ENCODE peak calls at places on chromosomes 5 and 9, in six cellular contexts. One of them, this sample, is unnamed.

GRCh38 chr9:127828262-127829031 is 25.8 kb downstream of the FPGS start:
- DNase-seq in GM12878: no peak
- DNase-seq in K562: peak
- DNase-seq in HepG2: peak
- DNase-seq in HCT116: peak
- DNase-seq in WTC11: peak
- DNase-seq in this sample: peak

GRCh38 chr5:159330131-159330530 is at the start of gene IL12B:
- DNase-seq in GM12878: no peak
- DNase-seq in K562: no peak
- DNase-seq in HepG2: no peak
- DNase-seq in HCT116: no peak
- DNase-seq in WTC11: no peak
- DNase-seq in this sample: no peak

GRCh38 chr9:97623946-97624345 is 9.2 kb downstream of the TSTD2 start:
- DNase-seq in HCT116: no peak
- DNase-seq in K562: no peak
- DNase-seq in HepG2: no peak
- DNase-seq in GM12878: no peak
- DNase-seq in WTC11: no peak
- DNase-seq in this sample: no peak

GRCh38 chr9:19985081-19985480 is 196.2 kb upstream of the SLC24A2 start:
- DNase-seq in HCT116: no peak
- DNase-seq in HepG2: no peak
- DNase-seq in K562: no peak
- DNase-seq in GM12878: no peak
- DNase-seq in WTC11: no peak
- DNase-seq in this sample: no peak

GRCh38 chr5:27855491-27855890 is 817.1 kb upstream of the CDH9 start:
- DNase-seq in HepG2: no peak
- DNase-seq in HCT116: no peak
- DNase-seq in GM12878: no peak
- DNase-seq in K562: no peak
- DNase-seq in WTC11: no peak
- DNase-seq in this sample: no peak

GRCh38 chr9:82271099-82271498 is 282.5 kb downstream of the SPATA31D1 start:
- DNase-seq in GM12878: no peak
- DNase-seq in WTC11: no peak
- DNase-seq in K562: no peak
- DNase-seq in HepG2: no peak
- DNase-seq in HCT116: no peak
- DNase-seq in this sample: no peak

GRCh38 chr9:117718085-117718484 is 13.9 kb downstream of the TLR4 start:
- DNase-seq in K562: no peak
- DNase-seq in HepG2: no peak
- DNase-seq in WTC11: no peak
- DNase-seq in HCT116: no peak
- DNase-seq in GM12878: peak
- DNase-seq in this sample: no peak

GRCh38 chr5:178389031-178389729 is 156.6 kb upstream of the PHYKPL start:
- DNase-seq in GM12878: no peak
- DNase-seq in HepG2: no peak
- DNase-seq in K562: no peak
- DNase-seq in WTC11: no peak
- DNase-seq in HCT116: no peak
- DNase-seq in this sample: no peak

GRCh38 chr5:40481226-40481625 is 198.5 kb upstream of the PTGER4 start:
- DNase-seq in HCT116: no peak
- DNase-seq in HepG2: no peak
- DNase-seq in GM12878: no peak
- DNase-seq in WTC11: no peak
- DNase-seq in K562: no peak
- DNase-seq in this sample: no peak

GRCh38 chr5:126129431-126129830 is 293.8 kb upstream of the GRAMD2B start:
- DNase-seq in HepG2: no peak
- DNase-seq in GM12878: no peak
- DNase-seq in HCT116: no peak
- DNase-seq in WTC11: no peak
- DNase-seq in K562: no peak
- DNase-seq in this sample: no peak

GRCh38 chr5:74895906-74896305 is 29.7 kb upstream of the FAM169A start:
- DNase-seq in HCT116: no peak
- DNase-seq in HepG2: no peak
- DNase-seq in GM12878: no peak
- DNase-seq in K562: no peak
- DNase-seq in WTC11: no peak
- DNase-seq in this sample: no peak

GRCh38 chr5:124847907-124848306 is 101.5 kb upstream of the ZNF608 start:
- DNase-seq in HepG2: no peak
- DNase-seq in WTC11: no peak
- DNase-seq in GM12878: no peak
- DNase-seq in K562: no peak
- DNase-seq in HCT116: no peak
- DNase-seq in this sample: no peak

GRCh38 chr5:119368238-119368630 is 12.4 kb downstream of the TNFAIP8 start:
- DNase-seq in WTC11: no peak
- DNase-seq in HCT116: no peak
- DNase-seq in GM12878: peak
- DNase-seq in K562: no peak
- DNase-seq in HepG2: no peak
- DNase-seq in this sample: no peak

GRCh38 chr5:73214921-73215490 is 42.0 kb downstream of the TMEM174 start:
- DNase-seq in HCT116: no peak
- DNase-seq in GM12878: no peak
- DNase-seq in HepG2: no peak
- DNase-seq in K562: no peak
- DNase-seq in WTC11: no peak
- DNase-seq in this sample: peak

GRCh38 chr9:134283111-134283515 is 43.1 kb upstream of the RXRA start:
- DNase-seq in HepG2: no peak
- DNase-seq in HCT116: no peak
- DNase-seq in GM12878: no peak
- DNase-seq in WTC11: no peak
- DNase-seq in K562: no peak
- DNase-seq in this sample: no peak

GRCh38 chr9:22446950-22447606 is 454 bp downstream of the DMRTA1 start:
- DNase-seq in K562: no peak
- DNase-seq in WTC11: peak
- DNase-seq in GM12878: no peak
- DNase-seq in HCT116: no peak
- DNase-seq in HepG2: no peak
- DNase-seq in this sample: peak

GRCh38 chr9:71762900-71763653 is 5.2 kb downstream of the CEMIP2 start:
- DNase-seq in WTC11: no peak
- DNase-seq in HCT116: no peak
- DNase-seq in K562: no peak
- DNase-seq in HepG2: peak
- DNase-seq in GM12878: no peak
- DNase-seq in this sample: no peak

GRCh38 chr9:36154213-36154952 is 14.8 kb upstream of the CCIN start:
- DNase-seq in WTC11: no peak
- DNase-seq in GM12878: no peak
- DNase-seq in K562: no peak
- DNase-seq in HCT116: no peak
- DNase-seq in HepG2: no peak
- DNase-seq in this sample: no peak

GRCh38 chr9:99138424-99139284 is 33.7 kb downstream of the TGFBR1 start:
- DNase-seq in HepG2: no peak
- DNase-seq in WTC11: no peak
- DNase-seq in GM12878: no peak
- DNase-seq in HCT116: no peak
- DNase-seq in K562: no peak
- DNase-seq in this sample: no peak

GRCh38 chr9:13923381-13923780 is 390.6 kb downstream of the NFIB start:
- DNase-seq in HCT116: no peak
- DNase-seq in HepG2: no peak
- DNase-seq in K562: no peak
- DNase-seq in WTC11: no peak
- DNase-seq in GM12878: no peak
- DNase-seq in this sample: no peak
- TF ChIP-seq ATF3 in HCT116: no peak
- TF ChIP-seq ATF3 in HepG2: no peak
- TF ChIP-seq ATF3 in K562: no peak
- TF ChIP-seq ATF3 in WTC11: no peak
- TF ChIP-seq ATF3 in GM12878: no peak
- TF ChIP-seq ATF3 in this sample: no peak

DNA sequence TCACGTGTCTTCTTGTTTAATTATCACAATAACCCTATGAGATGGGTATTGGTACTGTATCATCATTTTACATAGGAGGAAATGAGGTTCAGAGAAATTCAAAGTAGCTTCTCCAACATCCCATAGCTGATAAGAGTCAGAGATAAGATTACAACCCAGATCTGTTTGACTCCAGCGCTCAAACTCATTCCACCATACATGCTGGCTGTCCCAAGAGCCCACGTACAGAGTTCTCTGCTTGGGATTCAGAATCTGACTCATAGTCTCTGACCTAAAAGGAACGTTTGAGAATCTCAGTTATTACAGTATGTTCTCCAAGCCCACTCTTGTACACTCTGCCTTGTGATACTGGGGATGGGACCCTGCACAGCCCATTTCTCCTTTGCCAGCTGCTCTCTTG is 90.2 kb downstream of the TMEM215 start:
- DNase-seq in GM12878: no peak
- DNase-seq in K562: no peak
- DNase-seq in WTC11: no peak
- DNase-seq in HepG2: no peak
- DNase-seq in HCT116: no peak
- DNase-seq in this sample: no peak
- TF ChIP-seq ATF3 in GM12878: no peak
- TF ChIP-seq ATF3 in K562: no peak
- TF ChIP-seq ATF3 in WTC11: no peak
- TF ChIP-seq ATF3 in HepG2: no peak
- TF ChIP-seq ATF3 in HCT116: no peak
- TF ChIP-seq ATF3 in this sample: no peak

DNA sequence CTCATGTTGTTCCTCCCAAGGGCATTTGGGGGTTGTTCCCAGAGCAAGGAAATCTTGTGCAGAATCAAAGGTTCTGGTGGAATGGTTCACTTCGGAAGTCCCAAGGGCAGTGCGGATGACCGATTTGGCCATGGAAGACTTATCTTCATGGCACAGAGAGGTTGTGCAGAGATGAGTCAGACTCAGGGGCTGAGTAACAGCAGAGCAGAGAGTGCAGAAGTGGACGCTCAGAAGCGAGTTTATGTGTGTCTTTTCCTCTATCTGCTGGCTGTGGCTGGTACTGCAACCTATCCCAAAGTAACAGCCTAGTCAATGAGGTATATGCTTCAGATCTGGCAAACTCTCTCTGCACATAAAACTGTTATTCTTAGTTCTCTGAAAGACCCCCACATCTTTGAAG is 118.1 kb downstream of the DPYSL3 start:
- DNase-seq in K562: peak
- DNase-seq in HepG2: peak
- DNase-seq in HCT116: peak
- DNase-seq in GM12878: no peak
- DNase-seq in WTC11: peak
- DNase-seq in this sample: no peak
- TF ChIP-seq ATF3 in K562: no peak
- TF ChIP-seq ATF3 in HepG2: no peak
- TF ChIP-seq ATF3 in HCT116: no peak
- TF ChIP-seq ATF3 in GM12878: no peak
- TF ChIP-seq ATF3 in WTC11: no peak
- TF ChIP-seq ATF3 in this sample: no peak

GRCh38 chr9:86458456-86458855 is 104.2 kb upstream of the TUT7 start:
- DNase-seq in WTC11: no peak
- DNase-seq in K562: no peak
- DNase-seq in HepG2: no peak
- DNase-seq in HCT116: no peak
- DNase-seq in GM12878: no peak
- DNase-seq in this sample: no peak

GRCh38 chr9:86464242-86464641 is 110.0 kb upstream of the TUT7 start:
- DNase-seq in GM12878: no peak
- DNase-seq in WTC11: no peak
- DNase-seq in HCT116: no peak
- DNase-seq in K562: no peak
- DNase-seq in HepG2: no peak
- DNase-seq in this sample: no peak

GRCh38 chr9:86454701-86455402 is 100.6 kb upstream of the TUT7 start:
- DNase-seq in HCT116: no peak
- DNase-seq in K562: no peak
- DNase-seq in GM12878: no peak
- DNase-seq in WTC11: no peak
- DNase-seq in HepG2: no peak
- DNase-seq in this sample: no peak

DNA sequence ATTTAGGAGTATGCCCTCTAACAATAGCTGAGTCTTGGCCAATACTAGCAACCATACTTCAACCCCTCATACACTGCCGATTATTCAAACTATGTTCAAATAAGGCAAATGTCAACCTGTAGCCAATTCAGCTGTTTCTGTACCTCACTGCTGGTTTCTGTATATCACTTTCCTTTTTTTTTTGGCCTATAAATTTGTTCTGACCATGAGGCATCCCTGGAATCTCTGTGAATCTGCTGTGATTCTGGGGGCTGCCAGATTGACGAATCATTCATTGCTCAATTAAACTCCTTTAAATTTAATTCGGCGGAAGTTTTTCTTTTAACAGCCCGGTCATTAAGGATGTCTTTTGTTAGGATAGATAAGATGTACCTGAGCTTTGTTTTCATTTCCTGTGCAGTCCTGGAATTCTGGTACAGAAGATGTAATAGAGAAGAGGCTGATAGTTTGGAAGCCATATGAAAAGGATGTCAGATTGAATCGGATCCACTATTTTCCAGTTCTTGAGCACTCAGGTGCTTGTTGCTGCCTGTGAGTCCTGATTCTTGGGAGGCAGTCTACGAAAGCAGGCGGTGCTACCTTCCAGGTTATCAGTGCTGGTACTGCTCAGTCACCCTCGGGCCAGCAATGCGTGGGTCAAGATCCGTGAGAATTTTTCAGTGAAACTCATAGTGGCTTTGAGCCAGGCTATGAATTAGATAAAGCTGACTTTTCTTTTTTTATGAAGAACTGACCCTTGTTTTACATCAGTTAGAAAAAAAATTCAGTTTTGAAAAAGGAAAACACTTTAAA is 106.2 kb upstream of the TUT7 start:
- DNase-seq in HepG2: no peak
- DNase-seq in GM12878: no peak
- DNase-seq in K562: no peak
- DNase-seq in WTC11: no peak
- DNase-seq in HCT116: no peak
- DNase-seq in this sample: no peak
- TF ChIP-seq ATF3 in HepG2: no peak
- TF ChIP-seq ATF3 in GM12878: no peak
- TF ChIP-seq ATF3 in K562: no peak
- TF ChIP-seq ATF3 in WTC11: no peak
- TF ChIP-seq ATF3 in HCT116: no peak
- TF ChIP-seq ATF3 in this sample: no peak

This sample was measured in H1.